ENCODE peak calls at places on chromosomes 11 and 22, in eight cellular contexts. B is K562, Z is endothelial cell of umbilical vein, T is H1, A is A549, G is HCT116, O is HepG2, L is GM12878. N is an unnamed sample.

GRCh38 chr11:35541621-35542375 is 16.4 kb upstream of the PAMR1 start:
- DNase-seq in B (no peak), Z (no peak), T (no peak), A (peak; percentile 23), G (no peak), O (no peak), L (no peak), N (no peak)

GRCh38 chr22:31628969-31629723 is 32.9 kb downstream of the PISD start:
- DNase-seq in B (no peak), Z (no peak), T (no peak), A (no peak), G (no peak), O (no peak), L (no peak), N (no peak)

GRCh38 chr11:3831378-3832239 is 9.2 kb downstream of the RHOG start:
- DNase-seq in B (peak; percentile 45), Z (no peak), T (no peak), A (no peak), G (no peak), O (no peak), L (no peak), N (peak; percentile 40)

GRCh38 chr11:37881741-37882140 is 1283.7 kb upstream of the RAG2 start:
- DNase-seq in B (no peak), Z (no peak), T (no peak), A (no peak), G (no peak), O (no peak), L (no peak), N (no peak)

GRCh38 chr11:29153078-29153477 is 863.8 kb downstream of the KCNA4 start:
- DNase-seq in B (no peak), Z (no peak), T (no peak), A (no peak), G (no peak), O (no peak), L (no peak), N (no peak)

GRCh38 chr22:18022851-18023250 is 1.5 kb downstream of the MICAL3 start:
- DNase-seq in B (no peak), Z (no peak), T (no peak), A (no peak), G (no peak), O (no peak), L (no peak), N (no peak)

GRCh38 chr11:27217948-27218410 is 145.0 kb downstream of the CCDC34 start:
- DNase-seq in B (no peak), Z (no peak), T (no peak), A (no peak), G (no peak), O (no peak), L (no peak), N (no peak)

GRCh38 chr22:46947516-46948260 is 185.2 kb downstream of the TBC1D22A start:
- DNase-seq in B (no peak), Z (no peak), T (no peak), A (no peak), G (no peak), O (no peak), L (no peak), N (no peak)

GRCh38 chr22:46769191-46769675 is 6.8 kb downstream of the TBC1D22A start:
- DNase-seq in B (no peak), Z (no peak), T (no peak), A (no peak), G (no peak), O (no peak), L (no peak), N (no peak)

GRCh38 chr11:33387586-33387985 is 130.4 kb downstream of the HIPK3 start:
- DNase-seq in B (no peak), Z (no peak), T (no peak), A (no peak), G (no peak), O (no peak), L (peak; percentile 48), N (no peak)

GRCh38 chr11:71244116-71244815 is 8.1 kb downstream of the SHANK2 start:
- DNase-seq in B (no peak), Z (no peak), T (no peak), A (no peak), G (no peak), O (no peak), L (no peak), N (no peak)

GRCh38 chr11:84501750-84502149 is 1125.4 kb downstream of the DLG2 start:
- DNase-seq in B (no peak), Z (no peak), T (no peak), A (no peak), G (no peak), O (no peak), L (no peak), N (no peak)

GRCh38 chr11:44618561-44619425 is 53.3 kb downstream of the CD82 start:
- DNase-seq in B (no peak), Z (no peak), T (no peak), A (no peak), G (no peak), O (no peak), L (no peak), N (no peak)

GRCh38 chr11:75562048-75562835 is at the start of gene SERPINH1:
- DNase-seq in B (peak; percentile 93), Z (peak; percentile 71), T (no peak), A (peak; percentile 89), G (peak; percentile 72), O (peak; percentile 81), L (peak; percentile 58), N (peak; percentile 91)

GRCh38 chr22:34055525-34056200 is 135.4 kb upstream of the LARGE1 start:
- DNase-seq in B (no peak), Z (no peak), T (peak; percentile 38), A (peak; percentile 39), G (no peak), O (peak; percentile 62), L (no peak), N (peak; percentile 71)

GRCh38 chr22:48782817-48783511 is 1044.7 kb downstream of the BRD1 start:
- DNase-seq in B (peak; percentile 37), Z (no peak), T (no peak), A (no peak), G (peak; percentile 7), O (no peak), L (no peak), N (peak; percentile 21)

DNA sequence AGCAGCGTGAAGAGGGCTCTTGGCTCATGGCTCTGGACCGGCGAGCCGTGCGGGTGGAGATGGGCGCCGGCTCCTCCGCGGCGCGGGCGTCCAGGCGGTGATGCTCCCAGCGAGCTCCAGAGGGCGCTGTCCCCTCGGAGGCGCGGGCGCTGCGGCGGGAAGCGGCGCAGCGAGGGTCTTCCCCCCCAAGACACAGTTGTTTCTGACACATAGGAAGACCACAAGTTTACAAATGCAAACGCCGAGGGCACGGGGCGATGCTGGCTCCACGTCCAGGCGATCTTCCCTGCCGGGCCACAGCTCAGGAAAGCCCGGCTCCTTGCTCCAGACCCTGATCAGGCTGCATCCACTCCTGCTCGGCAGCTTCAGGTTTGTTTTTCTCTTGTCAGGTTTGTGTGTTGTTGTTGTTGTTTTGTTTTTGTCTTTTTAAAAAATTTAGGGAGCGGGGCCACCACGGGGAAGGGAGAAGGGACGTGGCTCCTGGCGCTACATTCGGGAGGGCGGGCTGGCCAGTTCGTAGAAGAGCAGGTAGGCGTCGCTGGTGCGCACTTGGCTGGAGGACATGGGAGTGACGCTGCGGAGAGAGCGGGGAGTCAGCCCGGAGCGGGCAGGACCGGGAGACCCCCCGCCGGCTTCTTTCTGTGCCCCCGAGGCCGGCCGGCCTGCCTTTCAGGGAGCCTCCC is 10.0 kb upstream of the MFRP start:
- DNase-seq in B (peak; percentile 90), Z (peak; percentile 67), T (no peak), A (peak; percentile 70), G (peak; percentile 60), O (no peak), L (no peak), N (peak; percentile 82)
- TF ChIP-seq MAX in B (no peak), Z (no peak), T (peak; percentile 51), A (peak; percentile 67), G (peak; percentile 33), O (no peak), L (no peak), N (no peak)

GRCh38 chr22:24247564-24248344 is 2.9 kb upstream of the GGT5 start:
- DNase-seq in B (peak; percentile 80), Z (peak; percentile 81), T (peak; percentile 63), A (peak; percentile 83), G (peak; percentile 43), O (peak; percentile 66), L (no peak), N (peak; percentile 85)
- TF ChIP-seq POLR2A in B (no peak), Z (peak; percentile 33), T (no peak), A (no peak), G (no peak), O (no peak), L (no peak), N (no peak)

GRCh38 chr11:120139316-120140069 is 1.6 kb upstream of the TRIM29 start:
- DNase-seq in B (no peak), Z (no peak), T (no peak), A (no peak), G (no peak), O (no peak), L (no peak), N (no peak)

GRCh38 chr11:120137187-120137610 is 714 bp downstream of the TRIM29 start:
- DNase-seq in B (no peak), Z (no peak), T (no peak), A (no peak), G (no peak), O (no peak), L (no peak), N (no peak)

GRCh38 chr11:120135838-120136237 is 2.1 kb downstream of the TRIM29 start:
- DNase-seq in B (no peak), Z (no peak), T (no peak), A (no peak), G (no peak), O (no peak), L (no peak), N (no peak)

GRCh38 chr11:120136356-120136755 is 1.6 kb downstream of the TRIM29 start:
- DNase-seq in B (no peak), Z (no peak), T (no peak), A (no peak), G (no peak), O (no peak), L (no peak), N (no peak)

DNA sequence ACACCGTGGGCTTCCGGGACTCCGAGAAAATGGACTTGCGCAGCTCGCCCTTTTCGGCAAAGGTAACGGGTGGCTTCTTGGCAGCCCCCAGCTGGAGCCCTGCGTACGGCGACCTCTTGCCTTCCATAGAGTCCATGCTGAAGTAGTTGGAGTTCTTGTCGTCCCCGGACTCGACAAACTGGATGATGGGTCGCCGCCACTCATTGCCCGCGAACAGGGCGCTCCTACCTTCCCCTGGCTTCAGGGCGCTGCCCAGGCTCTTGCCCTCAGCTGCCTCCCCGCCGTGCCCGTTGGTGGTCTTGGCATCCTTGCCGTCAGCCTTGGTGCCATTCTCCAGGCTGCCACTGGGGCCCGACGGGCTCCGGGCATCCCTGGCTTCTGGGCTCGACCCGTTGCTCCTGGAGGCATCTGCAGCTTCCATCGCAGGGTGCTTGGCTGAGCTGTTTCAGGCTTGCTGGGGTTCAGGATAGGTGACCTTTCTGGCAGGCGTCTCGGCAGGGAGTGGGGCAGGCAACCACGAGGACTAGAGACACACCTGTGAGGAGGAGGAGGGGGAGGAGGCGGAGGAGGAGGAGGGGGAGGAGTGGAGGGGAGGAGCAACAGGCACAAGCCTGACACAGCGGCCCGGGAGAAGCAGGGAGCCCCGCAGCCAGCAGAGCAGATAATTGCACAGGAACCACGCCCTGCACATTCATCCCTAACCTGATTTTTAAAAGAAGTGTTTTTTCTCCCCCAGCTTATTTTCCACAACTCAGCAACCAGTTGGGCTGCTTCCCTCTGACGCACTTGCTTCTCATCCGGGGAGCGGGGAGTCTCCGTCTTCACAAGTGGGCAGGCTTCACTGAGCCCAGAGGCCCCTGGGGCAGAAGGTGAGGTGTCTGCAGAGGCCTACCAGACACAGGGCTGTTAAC is at the start of gene TRIM29:
- DNase-seq in B (no peak), Z (no peak), T (no peak), A (no peak), G (no peak), O (no peak), L (no peak), N (no peak)
- TF ChIP-seq MAX in B (no peak), Z (no peak), T (peak; percentile 47), A (no peak), G (no peak), O (no peak), L (no peak), N (no peak)

GRCh38 chr11:118956094-118956846 is at the start of gene UPK2:
- DNase-seq in B (peak; percentile 88), Z (peak; percentile 68), T (peak; percentile 75), A (peak; percentile 73), G (peak; percentile 78), O (peak; percentile 64), L (peak; percentile 19), N (peak; percentile 84)
- TF ChIP-seq POLR2A in B (no peak), Z (no peak), T (no peak), A (no peak), G (no peak), O (no peak), L (no peak), N (no peak)

N was measured in NB4.